ENCODE peak calls at places on chromosome 19, in five cellular contexts. G, J, K, W and U are unnamed samples.

GRCh38 chr19:7932276-7932929 is 6.5 kb upstream of the CTXN1 start:
- DNase-seq in K (no peak), G (no peak), J (no peak), W (no peak), U (no peak)

GRCh38 chr19:19461671-19462622 is 53.4 kb downstream of the TSSK6 start:
- DNase-seq in W (peak; percentile 57), J (peak; percentile 65), K (no peak), G (peak; percentile 96), U (peak; percentile 97)

GRCh38 chr19:41302624-41303351 is 7.2 kb upstream of the CCDC97 start:
- DNase-seq in W (no peak), K (no peak), G (no peak), J (no peak), U (no peak)

GRCh38 chr19:1355974-1356865 is 27.5 kb upstream of the NDUFS7 start:
- DNase-seq in G (no peak), J (peak; percentile 37), W (no peak), K (no peak), U (no peak)

GRCh38 chr19:23774156-23774971 is 15.7 kb upstream of the ZNF681 start:
- DNase-seq in G (no peak), W (no peak), J (peak; percentile 5), K (no peak), U (no peak)

GRCh38 chr19:45506246-45506990 is 861 bp upstream of the VASP start:
- DNase-seq in G (peak; percentile 97), J (peak; percentile 94), W (peak; percentile 96), K (peak; percentile 93), U (peak; percentile 95)

GRCh38 chr19:52673014-52673413 is 34.9 kb upstream of the ZNF83 start:
- DNase-seq in W (no peak), J (peak; percentile 32), G (no peak), K (no peak), U (no peak)

GRCh38 chr19:43780706-43781525 is at the start of gene KCNN4:
- DNase-seq in K (no peak), G (no peak), J (no peak), W (peak; percentile 76), U (no peak)

GRCh38 chr19:18440421-18440877 is 2.5 kb upstream of the ISYNA1 start:
- DNase-seq in W (no peak), K (no peak), J (no peak), G (peak; percentile 54), U (peak; percentile 86)

GRCh38 chr19:47436712-47437401 is 17.5 kb upstream of the MEIS3 start:
- DNase-seq in W (peak; percentile 79), G (peak; percentile 80), J (peak; percentile 70), K (peak; percentile 65), U (peak; percentile 89)

GRCh38 chr19:4671182-4671851 is 1.2 kb upstream of the MYDGF start:
- DNase-seq in J (no peak), W (no peak), G (no peak), K (no peak), U (peak; percentile 30)

GRCh38 chr19:41877490-41877876 is 404 bp downstream of the CD79A start:
- DNase-seq in J (no peak), W (no peak), G (no peak), K (no peak), U (no peak)

GRCh38 chr19:42290523-42291436 is 11.2 kb upstream of the PRR19 start:
- DNase-seq in J (no peak), K (no peak), W (no peak), G (no peak), U (peak; percentile 77)

GRCh38 chr19:21092107-21092506 is 10.1 kb downstream of the ZNF714 start:
- DNase-seq in K (no peak), J (peak; percentile 71), W (no peak), G (no peak), U (no peak)

GRCh38 chr19:54154603-54155345 is 4.7 kb downstream of the LENG1 start:
- DNase-seq in J (no peak), K (no peak), G (no peak), W (no peak), U (no peak)

GRCh38 chr19:3880471-3881271 is at the start of gene ATCAY:
- DNase-seq in K (no peak), W (no peak), J (peak; percentile 3), G (peak; percentile 78), U (peak; percentile 92)

GRCh38 chr19:57671124-57671895 is 2.6 kb downstream of the ZSCAN4 start:
- DNase-seq in G (peak; percentile 44), K (no peak), W (no peak), J (no peak), U (peak; percentile 83)

GRCh38 chr19:16467581-16467980 is 4.2 kb downstream of the EPS15L1 start:
- DNase-seq in J (no peak), W (no peak), G (no peak), K (no peak), U (no peak)

GRCh38 chr19:50381881-50382729 is 2.0 kb upstream of the POLD1 start:
- DNase-seq in J (no peak), G (no peak), K (no peak), W (no peak), U (no peak)

GRCh38 chr19:55423225-55423967 is 15.8 kb upstream of the UBE2S start:
- DNase-seq in K (no peak), W (no peak), J (no peak), G (no peak), U (no peak)

GRCh38 chr19:19432732-19433131 is 27.3 kb downstream of the GATAD2A start:
- DNase-seq in G (no peak), K (no peak), W (no peak), J (no peak), U (no peak)

GRCh38 chr19:55600336-55601028 is 394 bp downstream of the ZNF524 start:
- DNase-seq in G (no peak), W (peak; percentile 70), J (no peak), K (no peak), U (peak; percentile 95)

GRCh38 chr19:33780746-33781145 is 15.9 kb upstream of the KCTD15 start:
- DNase-seq in W (no peak), J (peak; percentile 10), G (no peak), K (no peak), U (peak; percentile 60)

GRCh38 chr19:16041571-16042386 is 34.5 kb upstream of the TPM4 start:
- DNase-seq in K (peak; percentile 43), W (peak; percentile 87), J (peak; percentile 76), G (peak; percentile 81), U (peak; percentile 83)